ENCODE peak calls at places on chromosome 14, in six cellular contexts. P is spleen, R is stomach, L is GM23338, F is Panc1, S is breast epithelium. I is an unnamed sample.

GRCh38 chr14:77154421-77154820 is 12.8 kb upstream of the ZDHHC22 start:
- DNase-seq in R (no peak), F (no peak), P (peak; percentile 29), L (no peak), S (no peak), I (no peak)

GRCh38 chr14:92646952-92647461 is 101.4 kb downstream of the LGMN start:
- DNase-seq in R (no peak), F (no peak), S (no peak), L (no peak), P (peak; percentile 27), I (no peak)

GRCh38 chr14:32692441-32692840 is 246.2 kb upstream of the NPAS3 start:
- DNase-seq in L (no peak), R (no peak), F (no peak), S (no peak), P (no peak), I (no peak)

GRCh38 chr14:55136241-55136640 is 7.2 kb downstream of the LGALS3 start:
- DNase-seq in L (no peak), S (no peak), R (no peak), F (no peak), P (no peak), I (no peak)

GRCh38 chr14:94570440-94570839 is 9.2 kb downstream of the SERPINA4 start:
- DNase-seq in S (no peak), P (no peak), R (no peak), F (no peak), L (no peak), I (no peak)

GRCh38 chr14:70714055-70714550 is 72.4 kb downstream of the TTC9 start:
- DNase-seq in L (peak; percentile 89), S (no peak), P (no peak), F (peak; percentile 13), R (peak; percentile 47), I (no peak)

GRCh38 chr14:106670006-106670405 is 1143.6 kb downstream of the TMEM121 start:
- DNase-seq in L (no peak), F (no peak), P (no peak), R (no peak), S (no peak), I (no peak)

GRCh38 chr14:73696466-73697390 is 17.5 kb downstream of the PNMA1 start:
- DNase-seq in P (no peak), R (no peak), L (no peak), S (no peak), F (peak; percentile 78), I (no peak)

GRCh38 chr14:64220466-64220865 is 73.7 kb downstream of the ESR2 start:
- DNase-seq in F (no peak), L (no peak), S (no peak), R (no peak), P (no peak), I (no peak)

GRCh38 chr14:65187421-65188049 is 85.2 kb upstream of the MAX start:
- DNase-seq in P (no peak), L (peak; percentile 65), R (no peak), S (no peak), F (no peak), I (no peak)

GRCh38 chr14:75497191-75497590 is 25.1 kb upstream of the BATF start:
- DNase-seq in R (no peak), P (no peak), S (no peak), F (no peak), L (no peak), I (no peak)

GRCh38 chr14:81311816-81312215 is 88.3 kb downstream of the STON2 start:
- DNase-seq in P (no peak), R (no peak), F (no peak), L (no peak), S (no peak), I (no peak)

GRCh38 chr14:66046035-66046434 is 440.1 kb upstream of the CCDC196 start:
- DNase-seq in F (no peak), P (no peak), S (no peak), R (no peak), L (no peak), I (no peak)

GRCh38 chr14:32473476-32473875 is 144.4 kb downstream of the AKAP6 start:
- DNase-seq in L (peak; percentile 62), P (no peak), S (peak; percentile 75), R (no peak), F (no peak), I (no peak)

GRCh38 chr14:101359221-101360044 is 201.9 kb upstream of the DIO3 start:
- DNase-seq in S (no peak), L (no peak), P (peak; percentile 57), R (no peak), F (no peak), I (peak; percentile 89)

GRCh38 chr14:76933515-76933914 is 95.0 kb downstream of the IRF2BPL start:
- DNase-seq in L (no peak), P (no peak), S (no peak), R (no peak), F (no peak), I (no peak)

GRCh38 chr14:105087963-105088811 is 23.0 kb upstream of the GPR132 start:
- DNase-seq in L (peak; percentile 78), F (no peak), P (peak; percentile 81), R (peak; percentile 23), S (peak; percentile 60), I (no peak)

GRCh38 chr14:53655080-53655785 is 301.4 kb downstream of the BMP4 start:
- DNase-seq in L (no peak), R (no peak), S (no peak), F (no peak), P (no peak), I (no peak)

DNA sequence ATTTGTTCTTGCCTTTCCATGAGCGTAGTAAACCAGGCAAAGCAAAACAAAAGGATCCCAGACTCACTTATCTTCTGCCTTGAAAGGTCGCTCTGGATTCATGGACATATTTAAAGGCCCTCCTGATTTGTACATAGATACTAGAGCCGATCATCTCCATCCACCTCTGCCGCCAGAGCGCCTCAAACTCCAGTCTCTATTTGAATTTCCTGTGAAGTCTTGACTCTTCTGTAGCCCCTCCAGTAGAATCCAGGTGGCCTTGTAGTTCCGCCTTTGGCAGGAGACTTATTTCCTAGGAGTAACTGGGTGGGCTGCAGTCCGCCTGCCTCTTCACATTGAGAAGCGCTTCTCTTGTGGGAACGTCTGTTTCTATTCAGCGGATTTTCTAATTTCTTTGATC is 8.8 kb upstream of the SIX1 start:
- DNase-seq in L (peak; percentile 50), S (no peak), P (no peak), R (no peak), F (no peak), I (no peak)
- H3K27me3 ChIP-seq in L (peaks cover 86% of the 10 kb centered on the region), S (peaks cover 61% of the 10 kb centered on the region), P (peaks cover 100% of the 10 kb centered on the region), R (peaks cover 95% of the 10 kb centered on the region), F (no peaks in the 10 kb centered on the region), I (peaks cover 17% of the 10 kb centered on the region)

DNA sequence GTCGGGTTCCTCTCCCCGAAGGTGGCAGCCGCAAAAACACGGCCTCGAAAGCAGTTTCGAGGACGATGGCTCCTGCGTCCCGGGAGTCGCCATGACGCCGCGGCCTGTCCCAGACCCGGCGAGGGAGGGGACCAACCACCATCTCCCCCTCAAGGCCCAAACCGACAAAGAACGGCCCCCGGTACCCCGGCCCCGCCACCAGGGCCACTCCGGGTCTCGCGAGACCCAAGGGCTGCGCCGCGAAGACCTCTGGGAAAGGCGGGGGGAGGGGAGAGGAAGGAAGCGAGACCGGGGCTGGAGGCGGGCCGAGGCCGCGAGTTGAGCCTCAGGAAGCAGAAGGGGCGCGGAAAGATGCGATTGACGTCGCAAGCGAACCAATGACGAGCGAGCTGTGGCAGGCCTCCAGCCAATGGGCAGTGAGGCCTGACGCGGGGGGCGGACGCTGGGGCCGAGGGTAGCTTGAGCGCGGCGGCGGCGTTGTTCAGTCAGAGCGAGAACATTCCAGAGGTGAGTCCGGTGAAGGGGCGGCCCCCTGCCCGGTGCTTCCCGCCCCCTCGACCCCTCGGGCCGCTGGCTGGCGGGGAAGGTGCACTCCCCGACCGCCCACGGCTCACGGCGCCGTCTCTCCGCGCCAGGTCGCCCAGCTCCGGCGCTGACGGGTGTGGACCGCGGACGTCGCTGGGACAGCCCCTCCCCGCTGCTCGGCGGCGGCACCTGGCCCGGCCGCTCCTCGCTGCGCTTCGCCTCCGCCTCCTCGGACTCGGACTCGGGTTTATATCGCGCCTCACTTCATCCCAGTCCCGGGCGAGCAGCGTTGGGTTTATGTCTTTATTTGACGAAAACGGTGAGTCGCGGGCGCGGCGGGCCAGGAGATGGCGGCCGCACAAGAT is at the start of gene EIF5:
- DNase-seq in R (peak; percentile 99), L (peak; percentile 100), F (peak; percentile 81), S (peak; percentile 99), P (peak; percentile 99), I (peak; percentile 99)
- TF ChIP-seq CTCF in R (peak; percentile 33), L (no peak), F (no peak), S (peak; percentile 71), P (peak; percentile 82), I (peak; percentile 45)

GRCh38 chr14:91299483-91300115 is 55.1 kb upstream of the GPR68 start:
- DNase-seq in S (no peak), P (no peak), L (no peak), R (no peak), F (no peak), I (no peak)

GRCh38 chr14:91300957-91301356 is 56.5 kb upstream of the GPR68 start:
- DNase-seq in L (no peak), P (no peak), S (no peak), R (no peak), F (no peak), I (no peak)

GRCh38 chr14:91300283-91300841 is 55.9 kb upstream of the GPR68 start:
- DNase-seq in F (no peak), R (no peak), L (no peak), P (peak; percentile 45), S (no peak), I (no peak)

GRCh38 chr14:91297081-91297711 is 52.7 kb upstream of the GPR68 start:
- DNase-seq in S (no peak), L (no peak), R (no peak), P (no peak), F (no peak), I (no peak)

DNA sequence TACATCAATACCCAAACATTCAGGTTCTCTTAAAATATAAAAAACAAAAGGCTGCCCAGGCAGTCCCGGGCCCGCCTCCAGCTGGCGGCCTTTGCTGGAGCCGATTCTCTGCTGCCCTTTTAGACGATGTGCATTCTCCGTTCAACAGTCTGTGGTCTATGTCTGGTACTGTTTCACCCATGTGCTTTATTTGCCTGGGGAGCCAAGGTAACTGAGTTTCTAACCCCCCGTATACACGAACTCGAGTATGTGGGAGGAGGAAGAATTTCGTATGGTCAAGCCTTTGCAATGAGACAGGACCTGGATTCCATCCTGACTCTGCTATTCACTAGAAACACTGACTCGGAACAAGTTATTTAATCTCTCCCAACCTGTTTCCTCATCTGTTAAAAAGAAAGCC is 54.1 kb upstream of the GPR68 start:
- DNase-seq in S (no peak), P (no peak), L (no peak), R (no peak), F (no peak), I (no peak)
- TF ChIP-seq POLR2AphosphoS5 in S (no peak), P (no peak), L (no peak), R (no peak), F (no peak), I (no peak)

GRCh38 chr14:52402812-52403526 is 88.9 kb downstream of the PTGER2 start:
- DNase-seq in R (no peak), F (no peak), S (no peak), L (no peak), P (no peak), I (no peak)
- H3K27me3 ChIP-seq in R (no peaks in the 10 kb centered on the region), F (no peaks in the 10 kb centered on the region), S (no peaks in the 10 kb centered on the region), L (no peaks in the 10 kb centered on the region), P (peaks cover 8% of the 10 kb centered on the region), I (no peaks in the 10 kb centered on the region)

GRCh38 chr14:38971258-38971921 is 131.6 kb downstream of the SEC23A start:
- DNase-seq in P (no peak), R (no peak), S (no peak), F (no peak), L (peak; percentile 12), I (no peak)
- TF ChIP-seq CTCF in P (no peak), R (no peak), S (no peak), F (no peak), L (no peak), I (no peak)

GRCh38 chr14:24481622-24482324 is 26.3 kb downstream of the CMA1 start:
- DNase-seq in S (no peak), L (peak; percentile 92), F (peak; percentile 8), R (peak; percentile 27), P (peak; percentile 83), I (no peak)

GRCh38 chr14:24483604-24484252 is 24.3 kb downstream of the CMA1 start:
- DNase-seq in F (no peak), L (no peak), P (no peak), R (no peak), S (no peak), I (no peak)
- TF ChIP-seq POLR2AphosphoS5 in F (no peak), L (no peak), P (no peak), R (no peak), S (no peak), I (no peak)

I was measured in vagina.